ENCODE peak calls at places on chromosomes 4 and X, in five cellular contexts. C is IMR-90, P is H9, S is neuronal stem cell, O is mesenchymal stem cell. Q is an unnamed sample.

GRCh38 chr4:118034061-118034785 is at the start of gene NDST3:
- DNase-seq in P (peak; percentile 74), C (peak; percentile 31), S (peak; percentile 62), O (peak; percentile 85), Q (peak; percentile 92)

GRCh38 chr4:113815826-113816225 is 54.3 kb upstream of the CAMK2D start:
- DNase-seq in S (no peak), P (no peak), C (no peak), O (no peak), Q (no peak)

GRCh38 chr4:118772149-118773081 is 63.5 kb downstream of the SEC24D start:
- DNase-seq in O (peak; percentile 57), S (peak; percentile 18), C (peak; percentile 70), P (no peak), Q (peak; percentile 54)

GRCh38 chrX:68492583-68492982 is 6.3 kb upstream of the YIPF6 start:
- DNase-seq in P (no peak), S (no peak), O (no peak), C (no peak), Q (no peak)

GRCh38 chr4:177351611-177352010 is 41.9 kb downstream of the NEIL3 start:
- DNase-seq in P (no peak), O (no peak), S (no peak), C (no peak), Q (no peak)

GRCh38 chrX:148310402-148311200 is 189.8 kb upstream of the AFF2 start:
- DNase-seq in P (no peak), O (no peak), C (no peak), S (no peak), Q (no peak)

GRCh38 chr4:38056024-38056685 is 96.0 kb downstream of the PTTG2 start:
- DNase-seq in C (no peak), O (no peak), S (no peak), P (no peak), Q (no peak)

GRCh38 chr4:185941476-185941875 is 127.5 kb upstream of the TLR3 start:
- DNase-seq in P (no peak), C (no peak), S (no peak), O (no peak), Q (no peak)

GRCh38 chr4:169015237-169015636 is 5.2 kb upstream of the CBR4 start:
- DNase-seq in S (no peak), P (peak; percentile 35), C (no peak), O (no peak), Q (peak; percentile 59)

GRCh38 chr4:112031712-112032328 is 113.4 kb upstream of the FAM241A start:
- DNase-seq in O (peak; percentile 72), P (no peak), C (peak; percentile 50), S (peak; percentile 54), Q (peak; percentile 56)

DNA sequence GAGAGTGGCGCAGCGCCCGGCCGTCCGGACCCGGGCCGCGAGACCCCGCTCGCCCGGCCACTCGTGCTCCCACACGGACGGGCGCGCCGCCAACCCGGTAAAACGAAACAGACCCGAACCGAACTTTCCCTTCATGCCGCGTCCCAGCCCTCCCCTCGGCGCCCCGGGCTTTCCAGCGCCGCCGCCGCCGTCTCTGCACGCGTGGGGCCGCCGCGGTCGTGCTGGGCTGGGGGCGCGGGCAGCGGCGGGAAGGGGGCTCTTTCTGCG is 222 bp downstream of the SMAD1 start:
- DNase-seq in P (no peak), O (no peak), C (no peak), S (no peak), Q (no peak)
- H4K8ac ChIP-seq in P (no peak overlapping the region), O (peak overlapping the region; percentile 83), C (no peak overlapping the region), S (peak overlapping the region; percentile 65), Q (no peak overlapping the region)

DNA sequence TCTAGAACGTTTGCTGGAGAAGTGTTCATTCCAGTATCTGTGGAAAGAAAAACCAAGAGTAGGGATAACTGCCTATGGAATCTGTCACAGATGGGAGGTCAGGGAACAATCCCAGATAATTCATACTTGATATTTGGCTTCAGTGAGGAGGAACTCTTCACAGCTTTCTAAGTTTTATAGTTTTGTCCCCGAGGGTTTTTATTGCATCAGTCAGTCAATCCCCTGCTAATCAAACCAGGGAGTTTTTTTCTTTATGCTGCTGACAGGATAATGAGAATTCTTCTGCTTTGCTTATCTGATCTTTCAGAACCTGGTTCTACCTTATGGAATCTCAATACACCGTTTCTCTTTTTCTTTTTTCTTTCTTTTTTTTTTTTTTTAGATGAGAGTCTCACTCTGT is 633 bp upstream of the TRIML2 start:
- DNase-seq in P (no peak), O (no peak), C (no peak), S (no peak), Q (peak; percentile 38)
- H3K18ac ChIP-seq in P (no peak overlapping the region), O (no peak overlapping the region), C (no peak overlapping the region), S (no peak overlapping the region), Q (peak overlapping the region; percentile 5)

GRCh38 chrX:119757646-119757978 is 776 bp upstream of the SOWAHD start:
- DNase-seq in S (no peak), P (no peak), O (no peak), C (no peak), Q (no peak)
- H3K4ac ChIP-seq in S (no peak overlapping the region), P (no peak overlapping the region), O (no peak overlapping the region), C (no peak overlapping the region), Q (no peak overlapping the region)

DNA sequence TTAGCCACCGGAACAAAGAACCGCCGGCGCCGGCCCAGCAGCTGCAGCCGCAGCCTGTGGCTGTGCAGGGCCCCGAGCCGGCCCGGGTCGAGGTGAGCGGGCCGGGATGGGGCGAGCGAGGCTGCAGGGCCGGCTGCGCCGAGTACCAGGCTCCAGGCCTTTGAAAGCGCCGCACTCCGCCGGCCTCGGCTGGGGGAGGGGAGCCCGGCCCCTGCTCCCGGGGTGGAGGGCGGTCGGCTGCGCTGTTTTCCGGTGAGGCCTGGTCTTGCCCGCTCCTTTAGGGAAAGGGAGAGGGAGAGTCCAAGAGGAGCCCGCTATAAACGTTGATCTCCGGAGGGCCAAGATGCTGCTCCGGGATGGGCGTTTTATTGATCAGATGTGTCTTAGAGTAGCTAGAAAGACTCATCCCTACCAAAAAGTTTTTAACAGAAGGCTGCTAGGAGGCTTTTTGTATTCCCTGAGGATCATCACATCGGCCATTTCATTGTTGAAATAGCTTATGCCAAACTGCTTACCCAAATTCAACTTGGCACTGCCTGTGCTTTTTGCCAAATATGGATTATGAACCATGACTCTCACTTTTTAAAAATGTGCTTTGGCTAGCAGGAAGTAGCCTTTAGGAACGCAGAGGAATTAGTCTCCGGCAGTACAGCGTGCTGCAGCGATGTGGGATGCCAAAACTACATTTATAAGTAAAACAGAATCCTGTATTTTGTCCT is 707 bp downstream of the TMEM165 start:
- DNase-seq in P (peak; percentile 40), S (peak; percentile 39), O (peak; percentile 59), C (peak; percentile 38), Q (peak; percentile 68)
- H4K8ac ChIP-seq in P (no peak overlapping the region), S (no peak overlapping the region), O (peak overlapping the region; percentile 96), C (peak overlapping the region; percentile 66), Q (peak overlapping the region; percentile 97)

GRCh38 chr4:88445252-88445651 is 11.7 kb upstream of the HERC5 start:
- DNase-seq in O (no peak), S (no peak), C (no peak), P (no peak), Q (no peak)

GRCh38 chr4:88442636-88443260 is 14.2 kb upstream of the HERC5 start:
- DNase-seq in P (no peak), C (no peak), O (no peak), S (no peak), Q (peak; percentile 14)

GRCh38 chr4:88446124-88446523 is 10.8 kb upstream of the HERC5 start:
- DNase-seq in C (no peak), P (no peak), O (no peak), S (no peak), Q (no peak)

GRCh38 chr4:88441696-88442095 is 15.2 kb upstream of the HERC5 start:
- DNase-seq in S (no peak), C (no peak), O (peak; percentile 14), P (no peak), Q (no peak)

DNA sequence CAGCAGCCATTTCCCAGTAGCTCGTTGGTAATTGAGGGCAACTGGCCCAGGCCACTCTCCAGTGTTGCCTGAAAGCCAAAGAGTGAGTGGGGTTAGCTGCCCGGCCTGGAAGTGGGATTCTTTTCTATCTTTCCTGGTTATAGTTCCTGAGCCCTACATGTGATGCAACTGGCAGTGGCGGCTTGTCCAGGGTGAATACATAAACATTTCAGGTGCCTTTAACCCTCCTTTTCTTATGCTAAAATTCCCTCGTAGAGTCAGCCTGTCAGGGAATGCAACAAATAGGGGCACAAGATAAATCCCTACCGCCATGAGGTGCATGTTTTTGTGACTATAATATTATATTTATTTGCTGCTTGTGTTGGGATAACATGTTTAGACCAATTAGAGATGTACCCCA is 13.4 kb upstream of the HERC5 start:
- DNase-seq in O (no peak), C (no peak), S (no peak), P (no peak), Q (no peak)
- H3K18ac ChIP-seq in O (no peak overlapping the region), C (no peak overlapping the region), S (no peak overlapping the region), P (peak overlapping the region; percentile 64), Q (no peak overlapping the region)

GRCh38 chr4:136768213-136768924 is 763.9 kb downstream of the PCDH18 start:
- DNase-seq in P (no peak), C (no peak), O (no peak), S (no peak), Q (no peak)

GRCh38 chr4:136763844-136764446 is 768.3 kb downstream of the PCDH18 start:
- DNase-seq in P (no peak), O (peak; percentile 56), S (no peak), C (peak; percentile 55), Q (no peak)

GRCh38 chr4:136768925-136769275 is 763.4 kb downstream of the PCDH18 start:
- DNase-seq in S (peak; percentile 26), P (no peak), C (no peak), O (peak; percentile 58), Q (peak; percentile 48)

GRCh38 chr4:136769717-136770116 is 762.6 kb downstream of the PCDH18 start:
- DNase-seq in O (no peak), S (no peak), C (no peak), P (no peak), Q (no peak)
- H3K4ac ChIP-seq in O (no peak overlapping the region), S (no peak overlapping the region), C (no peak overlapping the region), P (no peak overlapping the region), Q (no peak overlapping the region)

GRCh38 chr4:133452669-133453068 is 303.6 kb downstream of the PCDH10 start:
- DNase-seq in S (no peak), O (no peak), C (no peak), P (no peak), Q (no peak)

DNA sequence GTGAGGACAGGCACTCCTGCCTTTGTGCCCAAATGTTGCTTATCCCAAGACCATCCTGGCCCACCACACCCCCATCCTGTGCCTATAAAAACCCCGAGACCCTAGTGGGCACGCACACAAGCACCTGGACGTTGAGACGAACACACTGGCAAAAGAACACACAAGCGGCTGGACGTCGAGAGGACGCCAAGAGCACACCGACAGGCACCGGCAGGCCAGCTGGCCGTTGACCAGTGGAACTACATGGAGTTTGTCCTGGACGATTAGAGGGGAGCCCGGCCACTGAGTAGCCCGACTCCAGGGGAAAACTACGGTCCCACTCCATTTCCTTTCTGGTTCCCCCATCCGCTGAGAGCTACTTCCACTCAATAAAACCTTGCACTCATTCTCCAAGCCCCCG is 301.7 kb downstream of the PCDH10 start:
- DNase-seq in O (no peak), S (no peak), C (no peak), P (no peak), Q (no peak)
- H4K8ac ChIP-seq in O (no peak overlapping the region), S (no peak overlapping the region), C (no peak overlapping the region), P (no peak overlapping the region), Q (no peak overlapping the region)

Q was measured in mesendoderm.